ENCODE peak calls at places on chromosomes 3 and 15, in five cellular contexts. E, R, T, Z and G are unnamed samples.

GRCh38 chr15:41836713-41837454 is 1.8 kb upstream of the PLA2G4B start:
- DNase-seq in Z (no peak), E (no peak), R (no peak), T (no peak), G (no peak)

GRCh38 chr15:95105229-95105628 is 873.9 kb downstream of the MCTP2 start:
- DNase-seq in R (no peak), E (no peak), Z (no peak), T (no peak), G (no peak)

GRCh38 chr3:42905740-42906084 is 230 bp upstream of the ZNF662 start:
- DNase-seq in Z (no peak), R (no peak), E (no peak), T (no peak), G (no peak)

GRCh38 chr3:49616061-49616460 is 58.1 kb upstream of the APEH start:
- DNase-seq in Z (no peak), E (no peak), R (no peak), T (no peak), G (no peak)

GRCh38 chr15:68819451-68820204 is 1.1 kb downstream of the ANP32A start:
- DNase-seq in E (peak), R (no peak), T (peak), Z (no peak), G (peak)

GRCh38 chr3:143736651-143737050 is 111.6 kb downstream of the SLC9A9 start:
- DNase-seq in T (no peak), Z (no peak), R (no peak), E (no peak), G (no peak)

GRCh38 chr15:67746022-67746421 is 79.3 kb upstream of the SKOR1 start:
- DNase-seq in R (no peak), Z (no peak), T (peak), E (no peak), G (no peak)

GRCh38 chr3:46716461-46717441 is 918 bp downstream of the PRSS50 start:
- DNase-seq in E (no peak), Z (no peak), R (no peak), T (no peak), G (peak)

GRCh38 chr3:112568642-112569041 is 6.8 kb downstream of the SLC35A5 start:
- DNase-seq in T (no peak), Z (no peak), R (no peak), E (no peak), G (no peak)

GRCh38 chr3:183958775-183959174 is 58.9 kb downstream of the ABCC5 start:
- DNase-seq in Z (no peak), T (no peak), R (no peak), E (no peak), G (no peak)

GRCh38 chr3:142976621-142977398 is 13.3 kb upstream of the PAQR9 start:
- DNase-seq in Z (no peak), E (peak), R (peak), T (peak), G (peak)

GRCh38 chr3:25381083-25381482 is 47.0 kb upstream of the RARB start:
- DNase-seq in E (no peak), T (no peak), Z (no peak), R (no peak), G (peak)

GRCh38 chr3:42601898-42602581 is 1.6 kb downstream of the NKTR start:
- DNase-seq in Z (no peak), E (no peak), R (no peak), T (no peak), G (no peak)

GRCh38 chr15:25848325-25848724 is 14.8 kb downstream of the ATP10A start:
- DNase-seq in R (no peak), T (no peak), E (no peak), Z (no peak), G (no peak)

GRCh38 chr3:25664066-25664809 is 469 bp downstream of the TOP2B start:
- DNase-seq in R (no peak), E (peak), Z (peak), T (peak), G (peak)

GRCh38 chr3:126364731-126365301 is 7.6 kb upstream of the KLF15 start:
- DNase-seq in T (no peak), R (no peak), Z (peak), E (no peak), G (no peak)

GRCh38 chr3:128409621-128410581 is 56.8 kb downstream of the DNAJB8 start:
- DNase-seq in E (no peak), T (no peak), R (no peak), Z (no peak), G (no peak)

DNA sequence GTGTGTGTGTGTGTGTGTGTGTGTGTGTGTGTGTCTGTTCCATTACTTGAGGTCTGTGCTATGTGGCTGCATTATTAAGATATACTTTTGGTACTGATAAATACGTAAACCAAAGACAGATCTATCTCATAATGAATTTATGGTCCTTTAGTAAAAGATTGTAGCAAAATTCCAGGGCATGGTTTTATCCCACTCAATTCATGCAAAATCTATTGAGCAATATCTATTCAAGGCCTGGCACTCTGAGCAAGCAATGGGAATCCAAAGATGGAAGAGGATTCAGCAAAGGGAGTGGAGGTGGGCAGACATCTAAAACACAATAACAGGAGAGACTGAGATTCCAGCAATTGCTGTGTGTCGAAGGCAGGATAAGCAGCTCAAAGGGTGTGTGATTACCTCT is 86.8 kb downstream of the RFTN1 start:
- DNase-seq in E (no peak), R (no peak), T (no peak), Z (no peak), G (no peak)
- H3K27ac ChIP-seq in E (no peak), R (peak), T (no peak), Z (peak), G (peak)

DNA sequence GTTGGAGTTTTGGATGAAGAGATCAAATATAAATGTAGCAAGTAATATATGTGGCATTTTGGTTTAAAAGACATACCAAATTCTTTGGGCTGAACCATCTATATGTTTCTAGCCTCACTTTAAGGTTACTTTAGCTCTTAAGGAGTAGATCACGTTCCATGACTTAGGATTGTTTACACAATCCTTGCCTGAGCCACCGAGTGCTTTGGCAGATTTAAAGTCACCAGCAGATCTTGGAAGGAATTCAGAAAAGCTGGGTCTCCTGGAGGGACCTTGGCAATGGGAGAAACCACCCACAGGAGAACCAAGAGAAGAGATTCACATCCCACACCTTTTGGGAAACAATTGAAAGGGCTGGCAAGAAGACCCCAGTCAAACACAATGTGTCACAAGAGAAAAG is 54.5 kb downstream of the TM4SF18 start:
- DNase-seq in R (no peak), T (no peak), E (no peak), Z (no peak), G (no peak)
- H3K27ac ChIP-seq in R (no peak), T (no peak), E (no peak), Z (no peak), G (no peak)

GRCh38 chr3:72274511-72275295 is 489.8 kb upstream of the PROK2 start:
- DNase-seq in R (peak), E (peak), Z (peak), T (peak), G (peak)

GRCh38 chr3:72273615-72274014 is 488.7 kb upstream of the PROK2 start:
- DNase-seq in T (no peak), Z (no peak), R (peak), E (no peak), G (peak)

GRCh38 chr3:72272356-72272755 is 487.4 kb upstream of the PROK2 start:
- DNase-seq in R (no peak), Z (no peak), E (no peak), T (no peak), G (no peak)

GRCh38 chr3:72277710-72278109 is 492.8 kb upstream of the PROK2 start:
- DNase-seq in T (no peak), R (no peak), Z (no peak), E (no peak), G (no peak)

GRCh38 chr3:72275296-72275820 is 490.4 kb upstream of the PROK2 start:
- DNase-seq in Z (no peak), R (no peak), E (no peak), T (no peak), G (no peak)
- H3K27ac ChIP-seq in Z (peak), R (no peak), E (no peak), T (no peak), G (peak)

DNA sequence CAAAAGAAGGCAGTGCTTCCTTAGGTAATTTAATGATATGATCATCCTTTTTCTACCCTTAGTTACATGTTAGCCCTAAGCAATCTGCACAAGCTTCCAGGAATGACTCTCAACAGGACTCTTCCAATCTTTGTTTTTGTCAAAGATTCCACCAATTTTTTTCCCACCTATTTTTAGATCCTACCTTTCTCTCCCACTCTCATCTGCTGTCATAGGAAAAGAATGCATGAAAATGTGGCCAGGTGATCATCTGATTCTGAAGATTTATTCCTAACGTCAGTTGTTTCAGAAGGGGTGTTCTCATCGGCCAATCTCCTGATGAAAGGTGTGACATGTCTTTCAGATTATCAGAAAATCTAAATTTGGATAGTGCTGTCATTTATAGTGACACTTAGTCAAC is 7.2 kb downstream of the CCDC54 start:
- DNase-seq in E (no peak), T (no peak), Z (no peak), R (no peak), G (no peak)
- H3K27ac ChIP-seq in E (no peak), T (no peak), Z (no peak), R (no peak), G (no peak)

GRCh38 chr3:188198001-188198400 is 44.0 kb downstream of the LPP start:
- DNase-seq in Z (no peak), R (no peak), T (no peak), E (no peak), G (no peak)
- H3K27ac ChIP-seq in Z (no peak), R (no peak), T (no peak), E (peak), G (no peak)

DNA sequence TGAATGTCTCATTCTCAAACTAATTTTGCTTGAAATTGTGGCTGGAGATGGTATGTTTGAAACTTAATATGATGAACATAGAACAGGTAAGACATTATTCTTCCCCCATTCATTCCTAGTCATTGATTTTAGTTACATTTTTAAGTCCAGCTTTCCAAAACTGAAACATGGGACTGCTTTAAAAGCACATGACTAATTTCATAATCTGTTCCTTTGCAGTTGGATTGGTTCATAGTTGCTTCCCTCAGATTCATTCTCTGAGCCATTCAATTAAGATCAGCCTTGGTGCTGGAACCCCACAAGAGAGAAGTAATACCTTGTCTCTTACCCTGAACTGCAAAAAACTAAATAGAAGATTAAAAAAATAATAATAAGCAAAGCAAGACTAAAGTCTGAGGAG is 87.5 kb upstream of the TGFBR2 start:
- DNase-seq in R (no peak), T (no peak), E (no peak), Z (no peak), G (no peak)
- H3K27ac ChIP-seq in R (no peak), T (no peak), E (peak), Z (peak), G (no peak)

GRCh38 chr3:150747909-150748568 is 14.9 kb downstream of the SIAH2 start:
- DNase-seq in Z (no peak), E (no peak), T (no peak), R (no peak), G (no peak)
- H3K27ac ChIP-seq in Z (peak), E (no peak), T (peak), R (no peak), G (no peak)

DNA sequence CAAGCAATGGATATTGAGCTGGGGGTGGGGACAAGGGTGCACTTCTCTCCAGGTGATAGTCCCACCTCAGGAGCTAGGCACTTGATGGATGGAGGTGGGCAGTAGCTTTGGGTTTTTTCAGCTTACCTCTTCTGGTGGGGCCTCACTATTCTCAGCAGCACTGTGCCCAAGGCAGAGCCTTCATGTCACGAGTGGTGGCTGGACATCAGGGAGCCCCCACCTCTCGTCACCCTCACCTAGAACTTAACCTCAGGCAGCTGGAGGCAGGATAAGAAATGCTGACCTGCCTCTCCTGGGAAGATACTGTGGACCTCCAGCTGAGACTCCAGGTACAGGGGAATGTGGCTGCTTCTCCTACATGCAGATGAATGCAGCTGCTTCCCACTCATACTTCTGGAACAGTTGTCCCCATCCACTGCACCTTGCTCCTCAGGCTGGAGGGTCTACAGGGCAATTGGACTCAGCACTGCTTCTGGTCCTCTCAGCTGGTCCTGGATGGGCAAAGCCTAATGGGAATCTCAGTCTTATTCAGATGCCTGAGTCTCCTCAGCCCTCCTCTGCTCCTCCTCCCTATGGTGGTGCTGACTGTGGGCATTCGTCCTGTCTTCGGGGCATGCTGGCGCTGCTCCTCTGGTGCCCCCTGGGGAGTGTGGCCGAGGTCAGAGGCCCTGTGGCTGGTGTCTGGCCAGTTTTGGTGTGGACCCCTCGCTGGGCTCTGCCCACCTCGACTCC is 129.9 kb downstream of the KLF13 start:
- DNase-seq in E (no peak), T (no peak), R (no peak), Z (no peak), G (peak)
- H3K27ac ChIP-seq in E (no peak), T (no peak), R (no peak), Z (no peak), G (peak)

GRCh38 chr15:81297580-81298575 is 26.1 kb downstream of the STARD5 start:
- DNase-seq in E (no peak), T (peak), Z (no peak), R (no peak), G (no peak)

GRCh38 chr15:81296218-81296617 is 27.7 kb downstream of the STARD5 start:
- DNase-seq in E (no peak), T (no peak), R (no peak), Z (no peak), G (no peak)

GRCh38 chr15:81298606-81299005 is 25.3 kb downstream of the STARD5 start:
- DNase-seq in E (no peak), R (no peak), Z (no peak), T (no peak), G (no peak)

GRCh38 chr15:81296673-81297072 is 27.3 kb downstream of the STARD5 start:
- DNase-seq in T (peak), R (no peak), Z (no peak), E (peak), G (no peak)

GRCh38 chr15:81297147-81297572 is 26.8 kb downstream of the STARD5 start:
- DNase-seq in Z (no peak), T (no peak), R (no peak), E (no peak), G (no peak)
- H3K27ac ChIP-seq in Z (peak), T (peak), R (no peak), E (peak), G (no peak)